ENCODE peak calls at places on chromosomes 5 and 9, in ten cellular contexts. T, Q, J, L, F, Y, A, E, P and D are unnamed samples.
A peak's percentile ranks its signal among the peaks of the same experiment; 100 is the strongest.

GRCh38 chr9:77417570-77417969 is 230.6 kb downstream of the GNA14 start:
- DNase-seq in Y (no peak), P (peak; percentile 84), J (no peak), T (peak; percentile 45), Q (no peak), F (no peak), E (no peak), A (no peak), L (no peak), D (no peak)

GRCh38 chr5:36305571-36306326 is 4.0 kb upstream of the RANBP3L start:
- DNase-seq in F (peak; percentile 18), Y (no peak), T (peak; percentile 63), J (no peak), P (peak; percentile 65), L (peak; percentile 32), E (no peak), A (no peak), Q (peak; percentile 23), D (no peak)

GRCh38 chr5:149944666-149945065 is at the start of gene PDE6A:
- DNase-seq in J (no peak), P (no peak), T (no peak), Y (no peak), F (no peak), E (no peak), L (no peak), Q (no peak), A (no peak), D (no peak)

GRCh38 chr5:30450153-30450552 is 743.3 kb upstream of the CDH6 start:
- DNase-seq in A (no peak), Q (no peak), Y (no peak), F (no peak), L (no peak), P (no peak), J (no peak), T (no peak), E (no peak), D (no peak)

GRCh38 chr5:137282216-137282615 is 216.9 kb downstream of the SPOCK1 start:
- DNase-seq in P (peak; percentile 34), A (no peak), T (peak; percentile 59), Y (no peak), Q (no peak), E (no peak), F (no peak), L (no peak), J (no peak), D (no peak)

GRCh38 chr5:59999056-59999455 is 105.5 kb upstream of the PDE4D start:
- DNase-seq in Q (no peak), P (no peak), F (peak; percentile 0), J (no peak), A (peak; percentile 2), T (no peak), Y (no peak), E (no peak), L (no peak), D (no peak)

GRCh38 chr9:81601639-81602623 is 87.4 kb downstream of the TLE1 start:
- DNase-seq in A (peak; percentile 41), Y (no peak), E (no peak), F (peak; percentile 88), L (no peak), J (no peak), T (peak; percentile 60), Q (no peak), P (peak; percentile 66), D (no peak)

GRCh38 chr5:133446440-133446839 is 165.9 kb downstream of the FSTL4 start:
- DNase-seq in T (no peak), L (no peak), J (peak; percentile 23), F (no peak), E (no peak), P (no peak), Q (no peak), Y (peak; percentile 16), A (no peak), D (no peak)

GRCh38 chr9:109499631-109500120 is 1.6 kb upstream of the PTPN3 start:
- DNase-seq in Y (peak; percentile 83), P (no peak), L (peak; percentile 63), T (peak; percentile 64), E (peak; percentile 47), J (peak; percentile 93), A (peak; percentile 20), Q (peak; percentile 41), F (no peak), D (no peak)

GRCh38 chr9:105963700-105964099 is 269.4 kb downstream of the TMEM38B start:
- DNase-seq in Y (no peak), T (no peak), L (no peak), J (no peak), Q (no peak), P (no peak), A (no peak), E (no peak), F (no peak), D (no peak)

GRCh38 chr5:76378355-76378754 is 24.7 kb upstream of the IQGAP2 start:
- DNase-seq in L (no peak), J (no peak), F (no peak), Q (no peak), P (no peak), Y (no peak), T (no peak), A (no peak), E (no peak), D (no peak)
- TF ChIP-seq CTCF in L (no peak), J (no peak), F (no peak), Q (no peak), P (no peak), Y (no peak), T (no peak), A (no peak), E (no peak), D (no peak)

GRCh38 chr9:131403493-131403773 is 9.5 kb downstream of the PRRC2B start:
- DNase-seq in J (no peak), A (no peak), Q (no peak), E (no peak), L (no peak), Y (no peak), T (no peak), P (no peak), F (no peak), D (no peak)

GRCh38 chr9:131402738-131403492 is 9.0 kb downstream of the PRRC2B start:
- DNase-seq in F (peak; percentile 79), T (peak; percentile 72), J (no peak), L (no peak), A (no peak), E (no peak), P (peak; percentile 96), Q (peak; percentile 93), Y (peak; percentile 94), D (no peak)

GRCh38 chr9:131400627-131401026 is 6.7 kb downstream of the PRRC2B start:
- DNase-seq in A (no peak), Q (no peak), J (no peak), Y (no peak), T (no peak), L (no peak), E (no peak), P (no peak), F (no peak), D (no peak)

GRCh38 chr9:131399972-131400371 is 6.1 kb downstream of the PRRC2B start:
- DNase-seq in T (no peak), J (no peak), E (no peak), Y (no peak), L (no peak), F (no peak), Q (no peak), P (no peak), A (no peak), D (no peak)

GRCh38 chr9:131402073-131402472 is 8.2 kb downstream of the PRRC2B start:
- DNase-seq in J (no peak), Y (no peak), F (no peak), A (no peak), E (no peak), T (no peak), L (no peak), P (peak; percentile 60), Q (peak; percentile 75), D (no peak)
- TF ChIP-seq CTCF in J (no peak), Y (no peak), F (no peak), A (peak; percentile 43), E (no peak), T (no peak), L (no peak), P (no peak), Q (no peak), D (no peak)

GRCh38 chr5:1537166-1538154 is 13.7 kb upstream of the LPCAT1 start:
- DNase-seq in L (no peak), T (no peak), J (no peak), F (no peak), Q (no peak), E (no peak), Y (peak; percentile 67), P (no peak), A (no peak), D (peak; percentile 13)
- TF ChIP-seq CTCF in L (no peak), T (no peak), J (no peak), F (no peak), Q (no peak), E (no peak), Y (no peak), P (no peak), A (no peak), D (no peak)

GRCh38 chr9:16154570-16155078 is 601.8 kb downstream of the CCDC171 start:
- DNase-seq in L (peak; percentile 79), F (no peak), Y (no peak), P (no peak), T (peak; percentile 20), Q (no peak), A (no peak), E (peak; percentile 53), J (peak; percentile 87), D (no peak)
- TF ChIP-seq CTCF in L (peak; percentile 25), F (peak; percentile 25), Y (no peak), P (no peak), T (peak; percentile 21), Q (no peak), A (peak; percentile 70), E (peak; percentile 82), J (peak; percentile 29), D (no peak)

DNA sequence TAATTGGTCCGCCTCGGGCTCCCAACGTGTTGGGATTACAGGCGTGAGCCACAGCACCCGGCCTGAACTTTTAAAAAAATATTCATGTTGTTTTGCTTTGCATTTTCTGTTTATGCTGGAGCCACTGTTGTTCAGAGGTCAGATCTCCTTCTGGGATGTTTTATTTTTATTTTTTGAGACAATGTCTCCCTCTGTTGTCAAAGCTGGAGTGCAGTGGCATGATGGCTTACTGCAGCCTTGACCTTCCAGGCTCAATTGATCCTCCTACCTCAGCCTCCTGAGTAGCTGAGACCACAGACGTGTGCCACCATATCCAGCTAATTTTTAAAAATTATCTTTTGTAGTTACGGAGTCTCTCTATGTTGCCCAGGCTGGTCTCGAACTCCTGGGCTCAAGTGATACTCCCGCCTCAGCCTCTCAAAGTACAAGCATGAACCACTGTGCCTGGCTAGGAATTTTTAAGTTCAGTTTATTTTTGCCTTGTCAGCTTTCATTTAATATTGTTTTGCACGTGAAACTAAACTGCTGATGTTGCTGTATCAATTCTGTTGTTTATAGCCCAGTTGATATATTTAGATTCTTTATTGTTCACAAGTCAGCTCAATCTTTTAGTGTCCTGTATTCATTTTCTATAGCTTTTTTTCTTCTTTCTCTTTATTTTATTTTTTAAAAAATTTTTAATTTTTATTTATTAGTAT is 13.7 kb downstream of the TMEFF1 start:
- DNase-seq in F (no peak), T (no peak), Y (no peak), E (no peak), L (no peak), Q (no peak), J (no peak), A (no peak), P (no peak), D (no peak)
- TF ChIP-seq CTCF in F (no peak), T (no peak), Y (no peak), E (no peak), L (no peak), Q (no peak), J (no peak), A (peak; percentile 30), P (no peak), D (no peak)

GRCh38 chr5:141208478-141208877 is at the start of gene PCDHB12:
- DNase-seq in A (no peak), J (no peak), T (peak; percentile 20), F (no peak), L (peak; percentile 54), Q (no peak), E (no peak), Y (no peak), P (peak; percentile 60), D (no peak)
- TF ChIP-seq CTCF in A (peak; percentile 28), J (no peak), T (peak; percentile 28), F (peak; percentile 38), L (peak; percentile 27), Q (no peak), E (peak; percentile 41), Y (no peak), P (peak; percentile 38), D (no peak)